ENCODE peak calls at places on chromosome 12, in nine cellular contexts. One of them, this sample, is unnamed.

GRCh38 chr12:72011374-72011773 is 72.7 kb downstream of the TPH2 start:
- DNase-seq in NCI-H345: no peak
- DNase-seq in epithelial cell of esophagus: no peak
- DNase-seq in T1000: no peak
- DNase-seq in GM13977: no peak
- DNase-seq in HS-27A: no peak
- DNase-seq in fibroblast of lung: peak
- DNase-seq in WERI-Rb-1: no peak
- DNase-seq in H9: no peak
- DNase-seq in this sample: no peak

GRCh38 chr12:69330475-69331473 is 17.4 kb upstream of the LYZ start:
- DNase-seq in GM13977: peak
- DNase-seq in H9: peak
- DNase-seq in fibroblast of lung: no peak
- DNase-seq in HS-27A: no peak
- DNase-seq in NCI-H345: no peak
- DNase-seq in T1000: no peak
- DNase-seq in epithelial cell of esophagus: peak
- DNase-seq in WERI-Rb-1: peak
- DNase-seq in this sample: no peak

GRCh38 chr12:123808167-123808566 is 46.1 kb downstream of the DNAH10 start:
- DNase-seq in fibroblast of lung: peak
- DNase-seq in HS-27A: no peak
- DNase-seq in epithelial cell of esophagus: peak
- DNase-seq in GM13977: no peak
- DNase-seq in T1000: no peak
- DNase-seq in WERI-Rb-1: peak
- DNase-seq in NCI-H345: peak
- DNase-seq in H9: peak
- DNase-seq in this sample: peak

GRCh38 chr12:24780969-24781368 is 167.9 kb downstream of the BCAT1 start:
- DNase-seq in fibroblast of lung: peak
- DNase-seq in HS-27A: no peak
- DNase-seq in NCI-H345: no peak
- DNase-seq in GM13977: peak
- DNase-seq in epithelial cell of esophagus: peak
- DNase-seq in WERI-Rb-1: no peak
- DNase-seq in T1000: no peak
- DNase-seq in H9: no peak
- DNase-seq in this sample: no peak

GRCh38 chr12:125143491-125143890 is 78.3 kb downstream of the AACS start:
- DNase-seq in epithelial cell of esophagus: no peak
- DNase-seq in HS-27A: no peak
- DNase-seq in WERI-Rb-1: no peak
- DNase-seq in T1000: no peak
- DNase-seq in H9: no peak
- DNase-seq in fibroblast of lung: peak
- DNase-seq in NCI-H345: no peak
- DNase-seq in GM13977: no peak
- DNase-seq in this sample: no peak

GRCh38 chr12:79194595-79194994 is 330.0 kb downstream of the SYT1 start:
- DNase-seq in HS-27A: no peak
- DNase-seq in GM13977: no peak
- DNase-seq in T1000: no peak
- DNase-seq in H9: no peak
- DNase-seq in NCI-H345: no peak
- DNase-seq in WERI-Rb-1: no peak
- DNase-seq in epithelial cell of esophagus: peak
- DNase-seq in fibroblast of lung: peak
- DNase-seq in this sample: no peak

GRCh38 chr12:80189241-80189640 is 89.9 kb downstream of the OTOGL start:
- DNase-seq in epithelial cell of esophagus: no peak
- DNase-seq in HS-27A: no peak
- DNase-seq in NCI-H345: no peak
- DNase-seq in T1000: no peak
- DNase-seq in WERI-Rb-1: no peak
- DNase-seq in H9: no peak
- DNase-seq in GM13977: no peak
- DNase-seq in fibroblast of lung: peak
- DNase-seq in this sample: no peak

GRCh38 chr12:2891240-2892053 is 756 bp downstream of the TULP3 start:
- DNase-seq in T1000: peak
- DNase-seq in HS-27A: peak
- DNase-seq in H9: peak
- DNase-seq in fibroblast of lung: peak
- DNase-seq in GM13977: no peak
- DNase-seq in NCI-H345: peak
- DNase-seq in WERI-Rb-1: peak
- DNase-seq in epithelial cell of esophagus: peak
- DNase-seq in this sample: peak

GRCh38 chr12:1360812-1361211 is 233.6 kb downstream of the FBXL14 start:
- DNase-seq in NCI-H345: no peak
- DNase-seq in T1000: peak
- DNase-seq in HS-27A: peak
- DNase-seq in H9: no peak
- DNase-seq in GM13977: no peak
- DNase-seq in fibroblast of lung: peak
- DNase-seq in epithelial cell of esophagus: peak
- DNase-seq in WERI-Rb-1: no peak
- DNase-seq in this sample: no peak

GRCh38 chr12:98601924-98602323 is 8.4 kb downstream of the SLC25A3 start:
- DNase-seq in T1000: no peak
- DNase-seq in epithelial cell of esophagus: no peak
- DNase-seq in WERI-Rb-1: no peak
- DNase-seq in NCI-H345: no peak
- DNase-seq in H9: no peak
- DNase-seq in GM13977: no peak
- DNase-seq in HS-27A: no peak
- DNase-seq in fibroblast of lung: no peak
- DNase-seq in this sample: no peak

GRCh38 chr12:14841761-14842160 is 1.6 kb downstream of the ART4 start:
- DNase-seq in T1000: peak
- DNase-seq in GM13977: no peak
- DNase-seq in epithelial cell of esophagus: peak
- DNase-seq in HS-27A: peak
- DNase-seq in H9: no peak
- DNase-seq in WERI-Rb-1: no peak
- DNase-seq in fibroblast of lung: peak
- DNase-seq in NCI-H345: no peak
- DNase-seq in this sample: peak

GRCh38 chr12:82682851-82683261 is 3.9 kb upstream of the TMTC2 start:
- DNase-seq in HS-27A: no peak
- DNase-seq in H9: no peak
- DNase-seq in epithelial cell of esophagus: peak
- DNase-seq in T1000: no peak
- DNase-seq in WERI-Rb-1: no peak
- DNase-seq in NCI-H345: no peak
- DNase-seq in GM13977: no peak
- DNase-seq in fibroblast of lung: no peak
- DNase-seq in this sample: no peak

GRCh38 chr12:30041096-30041495 is 257.4 kb upstream of the TMTC1 start:
- DNase-seq in fibroblast of lung: peak
- DNase-seq in epithelial cell of esophagus: no peak
- DNase-seq in HS-27A: no peak
- DNase-seq in NCI-H345: no peak
- DNase-seq in GM13977: no peak
- DNase-seq in WERI-Rb-1: no peak
- DNase-seq in T1000: no peak
- DNase-seq in H9: no peak
- DNase-seq in this sample: no peak

GRCh38 chr12:89347325-89347829 is 4.9 kb downstream of the DUSP6 start:
- DNase-seq in WERI-Rb-1: no peak
- DNase-seq in T1000: no peak
- DNase-seq in GM13977: no peak
- DNase-seq in fibroblast of lung: no peak
- DNase-seq in H9: no peak
- DNase-seq in NCI-H345: no peak
- DNase-seq in HS-27A: no peak
- DNase-seq in epithelial cell of esophagus: peak
- DNase-seq in this sample: no peak

GRCh38 chr12:93943766-93944165 is 204.6 kb upstream of the PLXNC1 start:
- DNase-seq in GM13977: no peak
- DNase-seq in epithelial cell of esophagus: peak
- DNase-seq in T1000: no peak
- DNase-seq in fibroblast of lung: peak
- DNase-seq in WERI-Rb-1: no peak
- DNase-seq in HS-27A: no peak
- DNase-seq in H9: no peak
- DNase-seq in NCI-H345: no peak
- DNase-seq in this sample: peak

GRCh38 chr12:6936642-6937480 is 6.8 kb upstream of the RNU7-1 start:
- DNase-seq in HS-27A: no peak
- DNase-seq in fibroblast of lung: no peak
- DNase-seq in NCI-H345: peak
- DNase-seq in epithelial cell of esophagus: no peak
- DNase-seq in GM13977: peak
- DNase-seq in T1000: no peak
- DNase-seq in WERI-Rb-1: no peak
- DNase-seq in H9: peak
- DNase-seq in this sample: no peak

GRCh38 chr12:114186241-114187002 is 219.5 kb downstream of the TBX5 start:
- DNase-seq in NCI-H345: peak
- DNase-seq in epithelial cell of esophagus: no peak
- DNase-seq in fibroblast of lung: no peak
- DNase-seq in HS-27A: no peak
- DNase-seq in GM13977: no peak
- DNase-seq in T1000: no peak
- DNase-seq in H9: peak
- DNase-seq in WERI-Rb-1: no peak
- DNase-seq in this sample: no peak

GRCh38 chr12:5003025-5003666 is 40.5 kb upstream of the KCNA5 start:
- DNase-seq in WERI-Rb-1: peak
- DNase-seq in fibroblast of lung: peak
- DNase-seq in T1000: no peak
- DNase-seq in H9: peak
- DNase-seq in NCI-H345: peak
- DNase-seq in HS-27A: peak
- DNase-seq in epithelial cell of esophagus: peak
- DNase-seq in GM13977: peak
- DNase-seq in this sample: peak

GRCh38 chr12:65364021-65364420 is 85.5 kb downstream of the MSRB3 start:
- DNase-seq in WERI-Rb-1: no peak
- DNase-seq in T1000: no peak
- DNase-seq in H9: no peak
- DNase-seq in epithelial cell of esophagus: no peak
- DNase-seq in NCI-H345: no peak
- DNase-seq in fibroblast of lung: peak
- DNase-seq in HS-27A: peak
- DNase-seq in GM13977: no peak
- DNase-seq in this sample: no peak

GRCh38 chr12:28883406-28883997 is 265.6 kb upstream of the FAR2 start:
- DNase-seq in NCI-H345: no peak
- DNase-seq in WERI-Rb-1: no peak
- DNase-seq in epithelial cell of esophagus: no peak
- DNase-seq in fibroblast of lung: no peak
- DNase-seq in HS-27A: no peak
- DNase-seq in GM13977: no peak
- DNase-seq in T1000: no peak
- DNase-seq in H9: no peak
- DNase-seq in this sample: no peak

GRCh38 chr12:89250213-89250612 is 102.1 kb downstream of the DUSP6 start:
- DNase-seq in NCI-H345: no peak
- DNase-seq in epithelial cell of esophagus: no peak
- DNase-seq in H9: no peak
- DNase-seq in GM13977: no peak
- DNase-seq in T1000: no peak
- DNase-seq in HS-27A: no peak
- DNase-seq in WERI-Rb-1: no peak
- DNase-seq in fibroblast of lung: no peak
- DNase-seq in this sample: no peak

GRCh38 chr12:89194683-89195082 is 157.6 kb downstream of the DUSP6 start:
- DNase-seq in HS-27A: no peak
- DNase-seq in H9: no peak
- DNase-seq in NCI-H345: no peak
- DNase-seq in T1000: no peak
- DNase-seq in GM13977: no peak
- DNase-seq in WERI-Rb-1: no peak
- DNase-seq in fibroblast of lung: no peak
- DNase-seq in epithelial cell of esophagus: no peak
- DNase-seq in this sample: no peak

GRCh38 chr12:124088232-124088907 is 115.4 kb downstream of the ZNF664 start:
- DNase-seq in GM13977: no peak
- DNase-seq in HS-27A: no peak
- DNase-seq in NCI-H345: no peak
- DNase-seq in WERI-Rb-1: no peak
- DNase-seq in T1000: no peak
- DNase-seq in fibroblast of lung: no peak
- DNase-seq in epithelial cell of esophagus: no peak
- DNase-seq in H9: no peak
- DNase-seq in this sample: no peak

GRCh38 chr12:6551496-6552139 is 4.2 kb downstream of the IFFO1 start:
- DNase-seq in H9: no peak
- DNase-seq in GM13977: no peak
- DNase-seq in T1000: no peak
- DNase-seq in epithelial cell of esophagus: peak
- DNase-seq in NCI-H345: no peak
- DNase-seq in fibroblast of lung: peak
- DNase-seq in WERI-Rb-1: no peak
- DNase-seq in HS-27A: peak
- DNase-seq in this sample: no peak

GRCh38 chr12:114025935-114026334 is 59.8 kb upstream of the RBM19 start:
- DNase-seq in fibroblast of lung: no peak
- DNase-seq in GM13977: no peak
- DNase-seq in HS-27A: no peak
- DNase-seq in H9: no peak
- DNase-seq in WERI-Rb-1: no peak
- DNase-seq in T1000: no peak
- DNase-seq in epithelial cell of esophagus: no peak
- DNase-seq in NCI-H345: no peak
- DNase-seq in this sample: no peak

GRCh38 chr12:52517005-52517835 is 3.0 kb downstream of the KRT5 start:
- DNase-seq in GM13977: no peak
- DNase-seq in WERI-Rb-1: no peak
- DNase-seq in epithelial cell of esophagus: peak
- DNase-seq in HS-27A: no peak
- DNase-seq in NCI-H345: no peak
- DNase-seq in H9: no peak
- DNase-seq in fibroblast of lung: no peak
- DNase-seq in T1000: no peak
- DNase-seq in this sample: no peak

GRCh38 chr12:53459097-53459496 is 7.2 kb downstream of the PCBP2 start:
- DNase-seq in T1000: no peak
- DNase-seq in GM13977: no peak
- DNase-seq in HS-27A: no peak
- DNase-seq in epithelial cell of esophagus: no peak
- DNase-seq in H9: no peak
- DNase-seq in fibroblast of lung: no peak
- DNase-seq in WERI-Rb-1: no peak
- DNase-seq in NCI-H345: no peak
- DNase-seq in this sample: no peak

GRCh38 chr12:22543246-22544037 is 900 bp downstream of the C2CD5 start:
- DNase-seq in WERI-Rb-1: peak
- DNase-seq in HS-27A: no peak
- DNase-seq in epithelial cell of esophagus: peak
- DNase-seq in H9: peak
- DNase-seq in T1000: no peak
- DNase-seq in fibroblast of lung: peak
- DNase-seq in GM13977: peak
- DNase-seq in NCI-H345: peak
- DNase-seq in this sample: no peak

GRCh38 chr12:114012744-114013431 is 46.8 kb upstream of the RBM19 start:
- DNase-seq in HS-27A: no peak
- DNase-seq in GM13977: no peak
- DNase-seq in H9: no peak
- DNase-seq in NCI-H345: no peak
- DNase-seq in fibroblast of lung: no peak
- DNase-seq in WERI-Rb-1: no peak
- DNase-seq in T1000: no peak
- DNase-seq in epithelial cell of esophagus: no peak
- DNase-seq in this sample: no peak

GRCh38 chr12:57166971-57167371 is 19.6 kb upstream of the LRP1-AS start:
- DNase-seq in WERI-Rb-1: no peak
- DNase-seq in T1000: peak
- DNase-seq in fibroblast of lung: peak
- DNase-seq in H9: no peak
- DNase-seq in HS-27A: no peak
- DNase-seq in epithelial cell of esophagus: peak
- DNase-seq in NCI-H345: no peak
- DNase-seq in GM13977: no peak
- DNase-seq in this sample: peak

GRCh38 chr12:68620528-68620927 is 9.8 kb downstream of the RAP1B start:
- DNase-seq in H9: no peak
- DNase-seq in GM13977: no peak
- DNase-seq in fibroblast of lung: no peak
- DNase-seq in HS-27A: no peak
- DNase-seq in WERI-Rb-1: no peak
- DNase-seq in T1000: no peak
- DNase-seq in NCI-H345: no peak
- DNase-seq in epithelial cell of esophagus: no peak
- DNase-seq in this sample: no peak

This sample was measured in H54.